ENCODE peak calls at places on chromosomes 7 and 10, in six cellular contexts. O, L, I, V, K and B are unnamed samples.

GRCh38 chr7:30266686-30267085 is 17.7 kb upstream of the ZNRF2 start:
- DNase-seq in O (no peak), L (no peak), I (no peak), V (no peak), K (no peak), B (no peak)

GRCh38 chr7:44969701-44970494 is 8.9 kb downstream of the MYO1G start:
- DNase-seq in O (no peak), L (no peak), I (no peak), V (no peak), K (no peak), B (no peak)

GRCh38 chr10:21172774-21173432 is 275.8 kb upstream of the NEBL start:
- DNase-seq in O (no peak), L (no peak), I (no peak), V (no peak), K (peak), B (no peak)

GRCh38 chr7:42105541-42106349 is 131.3 kb downstream of the GLI3 start:
- DNase-seq in O (no peak), L (no peak), I (no peak), V (peak), K (no peak), B (no peak)

GRCh38 chr7:97006146-97006950 is 995 bp downstream of the DLX6 start:
- DNase-seq in O (no peak), L (peak), I (no peak), V (no peak), K (no peak), B (no peak)

GRCh38 chr7:71752171-71752935 is 620.4 kb downstream of the GALNT17 start:
- DNase-seq in O (no peak), L (no peak), I (no peak), V (no peak), K (peak), B (no peak)

GRCh38 chr7:34061175-34061574 is 155.8 kb downstream of the BMPER start:
- DNase-seq in O (no peak), L (no peak), I (no peak), V (peak), K (no peak), B (no peak)

GRCh38 chr10:43978936-43979335 is 330.3 kb upstream of the ZNF32 start:
- DNase-seq in O (no peak), L (no peak), I (no peak), V (no peak), K (no peak), B (no peak)

GRCh38 chr10:73581912-73582311 is 9.2 kb downstream of the USP54 start:
- DNase-seq in O (no peak), L (no peak), I (no peak), V (no peak), K (peak), B (no peak)

GRCh38 chr7:18386590-18386989 is 109.0 kb upstream of the HDAC9 start:
- DNase-seq in O (no peak), L (no peak), I (no peak), V (no peak), K (no peak), B (no peak)

GRCh38 chr7:77331938-77332695 is 84.0 kb downstream of the GSAP start:
- DNase-seq in O (no peak), L (no peak), I (peak), V (peak), K (peak), B (peak)

GRCh38 chr7:45599851-45600706 is 25.9 kb downstream of the ADCY1 start:
- DNase-seq in O (no peak), L (no peak), I (no peak), V (no peak), K (no peak), B (no peak)

GRCh38 chr7:74362262-74362661 is 73.1 kb downstream of the CLIP2 start:
- DNase-seq in O (no peak), L (no peak), I (no peak), V (no peak), K (no peak), B (no peak)

GRCh38 chr10:132611986-132612385 is 74.4 kb downstream of the INPP5A start:
- DNase-seq in O (no peak), L (peak), I (no peak), V (no peak), K (no peak), B (no peak)